ENCODE peak calls at places on chromosome 11, in ten cellular contexts. Y is SK-N-DZ; K is mammary epithelial cell; P is ELR; W is neural crest cell; F is T-helper 1 cell; Q is CD8-positive, alpha-beta T cell; U is progenitor cell of endocrine pancreas; N is psoas muscle; A is DMS153. J is an unnamed sample.

GRCh38 chr11:64317325-64317960 is at the start of gene TRMT112:
- DNase-seq in Y (peak), K (peak), P (peak), W (peak), F (peak), Q (peak), U (peak), N (peak), A (peak), J (peak)

GRCh38 chr11:60924110-60924905 is at the start of gene TMEM132A:
- DNase-seq in Y (peak), K (peak), P (peak), W (peak), F (no peak), Q (no peak), U (peak), N (peak), A (peak), J (peak)

GRCh38 chr11:3674189-3674588 is 3.0 kb upstream of the CHRNA10 start:
- DNase-seq in Y (no peak), K (peak), P (peak), W (no peak), F (no peak), Q (no peak), U (no peak), N (no peak), A (no peak), J (peak)

GRCh38 chr11:112793416-112793815 is 167.8 kb upstream of the NCAM1 start:
- DNase-seq in Y (no peak), K (no peak), P (no peak), W (no peak), F (no peak), Q (no peak), U (no peak), N (no peak), A (no peak), J (no peak)

GRCh38 chr11:35343033-35343598 is 76.2 kb downstream of the SLC1A2 start:
- DNase-seq in Y (no peak), K (no peak), P (no peak), W (no peak), F (peak), Q (no peak), U (no peak), N (no peak), A (no peak), J (no peak)

GRCh38 chr11:73508243-73509176 is 89.4 kb downstream of the FAM168A start:
- DNase-seq in Y (no peak), K (no peak), P (no peak), W (no peak), F (no peak), Q (no peak), U (no peak), N (no peak), A (no peak), J (no peak)

GRCh38 chr11:123494195-123495050 is 64.4 kb downstream of the GRAMD1B start:
- DNase-seq in Y (no peak), K (peak), P (peak), W (no peak), F (no peak), Q (no peak), U (no peak), N (no peak), A (no peak), J (no peak)

GRCh38 chr11:17735823-17736772 is 1.5 kb downstream of the KCNC1 start:
- DNase-seq in Y (peak), K (no peak), P (no peak), W (peak), F (no peak), Q (no peak), U (no peak), N (no peak), A (no peak), J (no peak)

GRCh38 chr11:113106507-113106906 is 145.3 kb downstream of the NCAM1 start:
- DNase-seq in Y (no peak), K (peak), P (peak), W (no peak), F (no peak), Q (no peak), U (no peak), N (no peak), A (no peak), J (no peak)